ENCODE peak calls at places on chromosomes 5 and 9, in ten cellular contexts. P, F, Y, X, K, R, H, Q, S and M are unnamed samples.

GRCh38 chr5:142756576-142756975 is 13.6 kb upstream of the ARHGAP26 start:
- DNase-seq in P (peak), F (no peak), Y (no peak), X (no peak), K (no peak), R (no peak), H (no peak), Q (no peak), S (no peak), M (no peak)

GRCh38 chr9:136545966-136546696 is at the start of gene NOTCH1:
- DNase-seq in P (peak), F (peak), Y (peak), X (peak), K (peak), R (peak), H (peak), Q (peak), S (peak), M (peak)

GRCh38 chr9:127173063-127173462 is 50.6 kb upstream of the ANGPTL2 start:
- DNase-seq in P (no peak), F (no peak), Y (no peak), X (no peak), K (no peak), R (no peak), H (no peak), Q (no peak), S (no peak), M (no peak)

GRCh38 chr5:158922816-158923215 is 176.9 kb downstream of the EBF1 start:
- DNase-seq in P (no peak), F (no peak), Y (no peak), X (no peak), K (no peak), R (no peak), H (no peak), Q (no peak), S (no peak), M (no peak)

GRCh38 chr5:176415240-176416122 is 858 bp downstream of the CLTB start:
- DNase-seq in P (peak), F (no peak), Y (no peak), X (no peak), K (peak), R (peak), H (no peak), Q (peak), S (no peak), M (peak)

GRCh38 chr5:98789029-98789428 is 15.6 kb downstream of the RGMB start:
- DNase-seq in P (no peak), F (no peak), Y (no peak), X (no peak), K (no peak), R (no peak), H (no peak), Q (no peak), S (no peak), M (no peak)

GRCh38 chr5:1468629-1469527 is 23.6 kb upstream of the SLC6A3 start:
- DNase-seq in P (no peak), F (no peak), Y (no peak), X (no peak), K (no peak), R (no peak), H (peak), Q (no peak), S (no peak), M (no peak)

GRCh38 chr9:127311239-127311741 is 46.7 kb downstream of the GARNL3 start:
- DNase-seq in P (no peak), F (no peak), Y (no peak), X (peak), K (peak), R (peak), H (peak), Q (peak), S (no peak), M (peak)

GRCh38 chr5:123735384-123735783 is 223.4 kb downstream of the CSNK1G3 start:
- DNase-seq in P (no peak), F (no peak), Y (no peak), X (no peak), K (no peak), R (no peak), H (no peak), Q (no peak), S (no peak), M (no peak)

GRCh38 chr5:131265318-131265803 is 1.5 kb downstream of the CDC42SE2 start:
- DNase-seq in P (peak), F (no peak), Y (no peak), X (no peak), K (no peak), R (peak), H (no peak), Q (peak), S (no peak), M (no peak)

GRCh38 chr9:28824410-28824963 is 1251.2 kb upstream of the C9orf72 start:
- DNase-seq in P (no peak), F (no peak), Y (no peak), X (no peak), K (no peak), R (no peak), H (no peak), Q (no peak), S (no peak), M (no peak)

GRCh38 chr5:67059747-67060490 is 136.7 kb downstream of the CD180 start:
- DNase-seq in P (no peak), F (no peak), Y (no peak), X (no peak), K (no peak), R (no peak), H (no peak), Q (no peak), S (no peak), M (no peak)

GRCh38 chr5:125717209-125717608 is 706.0 kb upstream of the GRAMD2B start:
- DNase-seq in P (no peak), F (no peak), Y (no peak), X (no peak), K (no peak), R (peak), H (no peak), Q (peak), S (no peak), M (peak)

GRCh38 chr5:137190441-137190840 is 308.7 kb downstream of the SPOCK1 start:
- DNase-seq in P (no peak), F (no peak), Y (no peak), X (no peak), K (no peak), R (peak), H (no peak), Q (peak), S (no peak), M (no peak)

GRCh38 chr5:151319334-151319733 is 15.8 kb upstream of the SLC36A3 start:
- DNase-seq in P (peak), F (no peak), Y (no peak), X (peak), K (no peak), R (peak), H (peak), Q (peak), S (peak), M (peak)

GRCh38 chr5:157518963-157519362 is 56.6 kb downstream of the ADAM19 start:
- DNase-seq in P (no peak), F (no peak), Y (no peak), X (no peak), K (no peak), R (no peak), H (no peak), Q (no peak), S (peak), M (no peak)

GRCh38 chr5:74314906-74315305 is 325.6 kb downstream of the ENC1 start:
- DNase-seq in P (no peak), F (no peak), Y (no peak), X (no peak), K (no peak), R (peak), H (no peak), Q (no peak), S (no peak), M (no peak)

GRCh38 chr9:93300175-93300572 is 116.2 kb downstream of the WNK2 start:
- DNase-seq in P (no peak), F (no peak), Y (no peak), X (no peak), K (no peak), R (no peak), H (no peak), Q (no peak), S (no peak), M (no peak)

GRCh38 chr5:179825655-179826182 is 5.0 kb downstream of the SQSTM1 start:
- DNase-seq in P (no peak), F (no peak), Y (no peak), X (no peak), K (no peak), R (peak), H (no peak), Q (no peak), S (no peak), M (no peak)

GRCh38 chr5:139640432-139641115 is 7.6 kb upstream of the CXXC5 start:
- DNase-seq in P (no peak), F (no peak), Y (peak), X (no peak), K (no peak), R (no peak), H (no peak), Q (no peak), S (no peak), M (no peak)

GRCh38 chr5:88879724-88880123 is 3.3 kb downstream of the MEF2C start:
- DNase-seq in P (no peak), F (no peak), Y (no peak), X (no peak), K (no peak), R (peak), H (no peak), Q (no peak), S (no peak), M (no peak)

GRCh38 chr5:1187234-1187949 is 14.0 kb upstream of the SLC6A19 start:
- DNase-seq in P (no peak), F (no peak), Y (no peak), X (no peak), K (no peak), R (no peak), H (no peak), Q (no peak), S (no peak), M (no peak)

GRCh38 chr5:20972419-20972925 is 984.5 kb upstream of the CDH18 start:
- DNase-seq in P (peak), F (no peak), Y (no peak), X (peak), K (no peak), R (peak), H (peak), Q (peak), S (no peak), M (peak)

GRCh38 chr9:17216011-17216410 is 81.2 kb downstream of the CNTLN start:
- DNase-seq in P (no peak), F (no peak), Y (no peak), X (no peak), K (no peak), R (no peak), H (no peak), Q (no peak), S (no peak), M (no peak)

GRCh38 chr5:15643731-15644130 is 143.8 kb downstream of the FBXL7 start:
- DNase-seq in P (no peak), F (no peak), Y (no peak), X (no peak), K (no peak), R (no peak), H (no peak), Q (no peak), S (no peak), M (no peak)

GRCh38 chr9:86485359-86485758 is 131.1 kb upstream of the TUT7 start:
- DNase-seq in P (no peak), F (no peak), Y (no peak), X (no peak), K (no peak), R (peak), H (no peak), Q (no peak), S (no peak), M (no peak)

GRCh38 chr9:121944741-121945191 is 148.3 kb downstream of the TTLL11 start:
- DNase-seq in P (no peak), F (no peak), Y (no peak), X (no peak), K (no peak), R (peak), H (no peak), Q (peak), S (no peak), M (peak)